ENCODE peak calls at places on chromosome 19, in five cellular contexts. D is A549, Z is IMR-90, H is H1, J is HepG2. G is an unnamed sample.
A peak's percentile ranks its signal among the peaks of the same experiment; 100 is the strongest.

GRCh38 chr19:8204961-8205360 is 4.2 kb upstream of the CERS4 start:
- DNase-seq in Z (no peak), D (no peak), J (no peak), H (no peak), G (no peak)

GRCh38 chr19:39248806-39249205 is at the start of gene IFNL4:
- DNase-seq in D (no peak), H (no peak), Z (no peak), J (no peak), G (no peak)

GRCh38 chr19:55643003-55643732 is at the start of gene ZNF581:
- DNase-seq in Z (peak; percentile 78), J (peak; percentile 57), H (peak; percentile 90), D (peak; percentile 97), G (no peak)

GRCh38 chr19:45059258-45059965 is 16.9 kb downstream of the ZNF296 start:
- DNase-seq in H (peak; percentile 98), D (peak; percentile 89), Z (peak; percentile 69), J (peak; percentile 78), G (peak; percentile 88)

GRCh38 chr19:3270908-3271307 is 46.4 kb downstream of the CELF5 start:
- DNase-seq in J (peak; percentile 43), D (no peak), Z (peak; percentile 45), H (no peak), G (peak; percentile 70)

GRCh38 chr19:36128392-36128736 is 11.5 kb upstream of the CAPNS1 start:
- DNase-seq in H (no peak), J (peak; percentile 52), Z (no peak), D (no peak), G (no peak)

GRCh38 chr19:23509686-23510450 is 114.6 kb upstream of the ZNF91 start:
- DNase-seq in J (no peak), D (no peak), H (no peak), Z (no peak), G (no peak)

GRCh38 chr19:2274937-2275535 is 6.9 kb downstream of the PEAK3 start:
- DNase-seq in Z (peak; percentile 64), D (peak; percentile 69), H (peak; percentile 84), J (peak; percentile 73), G (peak; percentile 54)

GRCh38 chr19:16034180-16034579 is 42.1 kb upstream of the TPM4 start:
- DNase-seq in H (no peak), D (no peak), Z (no peak), J (no peak), G (no peak)

GRCh38 chr19:58361900-58362271 is 665 bp downstream of the ZNF497 start:
- DNase-seq in Z (peak; percentile 47), D (peak; percentile 87), H (no peak), J (peak; percentile 49), G (peak; percentile 65)

GRCh38 chr19:15320118-15320517 is 12.2 kb downstream of the BRD4 start:
- DNase-seq in H (no peak), D (no peak), J (no peak), Z (peak; percentile 73), G (no peak)

GRCh38 chr19:574658-575526 is 2.5 kb downstream of the BSG start:
- DNase-seq in J (peak; percentile 35), D (no peak), H (no peak), Z (peak; percentile 59), G (peak; percentile 74)

GRCh38 chr19:24057144-24057543 is 29.8 kb upstream of the ZNF254 start:
- DNase-seq in D (no peak), Z (no peak), J (no peak), H (no peak), G (no peak)

GRCh38 chr19:584240-585001 is 5.3 kb upstream of the HCN2 start:
- DNase-seq in Z (peak; percentile 27), H (peak; percentile 94), J (no peak), D (no peak), G (peak; percentile 70)

GRCh38 chr19:10761443-10762242 is 43.8 kb downstream of the DNM2 start:
- DNase-seq in D (no peak), Z (no peak), H (no peak), J (no peak), G (no peak)

GRCh38 chr19:19654441-19654840 is 9.0 kb downstream of the ATP13A1 start:
- DNase-seq in J (no peak), H (no peak), Z (no peak), D (no peak), G (no peak)

GRCh38 chr19:10289836-10290438 is at the start of gene ICAM5:
- DNase-seq in J (no peak), Z (peak; percentile 42), H (no peak), D (no peak), G (peak; percentile 61)

GRCh38 chr19:38709671-38710415 is 34.4 kb downstream of the CAPN12 start:
- DNase-seq in J (no peak), D (no peak), Z (no peak), H (no peak), G (no peak)

GRCh38 chr19:33226550-33227241 is 1.0 kb upstream of the SLC7A10 start:
- DNase-seq in J (no peak), Z (no peak), H (peak; percentile 87), D (peak; percentile 63), G (no peak)

GRCh38 chr19:2268861-2269243 is 12.6 kb upstream of the JSRP1 start:
- DNase-seq in J (no peak), Z (no peak), H (no peak), D (no peak), G (no peak)

GRCh38 chr19:56141416-56141992 is 417 bp downstream of the ZNF444 start:
- DNase-seq in J (no peak), Z (no peak), H (peak; percentile 60), D (no peak), G (peak; percentile 29)

GRCh38 chr19:50817941-50818858 is 5.4 kb downstream of the KLK1 start:
- DNase-seq in Z (no peak), J (no peak), H (peak; percentile 99), D (peak; percentile 95), G (peak; percentile 96)

GRCh38 chr19:24033962-24034342 is 53.0 kb upstream of the ZNF254 start:
- DNase-seq in D (peak; percentile 26), H (no peak), J (peak; percentile 41), Z (peak; percentile 71), G (no peak)

GRCh38 chr19:14005381-14006084 is 587 bp downstream of the RFX1 start:
- DNase-seq in J (peak; percentile 67), Z (peak; percentile 75), D (peak; percentile 33), H (peak; percentile 94), G (peak; percentile 93)

GRCh38 chr19:35533822-35534521 is 716 bp downstream of the GAPDHS start:
- DNase-seq in H (peak; percentile 82), Z (peak; percentile 57), D (no peak), J (peak; percentile 23), G (no peak)

GRCh38 chr19:33487901-33488817 is 33.4 kb downstream of the PEPD start:
- DNase-seq in J (no peak), D (no peak), Z (no peak), H (no peak), G (no peak)

GRCh38 chr19:55452381-55453325 is 8.8 kb downstream of the ISOC2 start:
- DNase-seq in J (peak; percentile 44), Z (peak; percentile 79), H (peak; percentile 95), D (peak; percentile 66), G (peak; percentile 99)

GRCh38 chr19:1990230-1991017 is 25.1 kb downstream of the BTBD2 start:
- DNase-seq in J (no peak), Z (no peak), H (no peak), D (no peak), G (peak; percentile 20)

DNA sequence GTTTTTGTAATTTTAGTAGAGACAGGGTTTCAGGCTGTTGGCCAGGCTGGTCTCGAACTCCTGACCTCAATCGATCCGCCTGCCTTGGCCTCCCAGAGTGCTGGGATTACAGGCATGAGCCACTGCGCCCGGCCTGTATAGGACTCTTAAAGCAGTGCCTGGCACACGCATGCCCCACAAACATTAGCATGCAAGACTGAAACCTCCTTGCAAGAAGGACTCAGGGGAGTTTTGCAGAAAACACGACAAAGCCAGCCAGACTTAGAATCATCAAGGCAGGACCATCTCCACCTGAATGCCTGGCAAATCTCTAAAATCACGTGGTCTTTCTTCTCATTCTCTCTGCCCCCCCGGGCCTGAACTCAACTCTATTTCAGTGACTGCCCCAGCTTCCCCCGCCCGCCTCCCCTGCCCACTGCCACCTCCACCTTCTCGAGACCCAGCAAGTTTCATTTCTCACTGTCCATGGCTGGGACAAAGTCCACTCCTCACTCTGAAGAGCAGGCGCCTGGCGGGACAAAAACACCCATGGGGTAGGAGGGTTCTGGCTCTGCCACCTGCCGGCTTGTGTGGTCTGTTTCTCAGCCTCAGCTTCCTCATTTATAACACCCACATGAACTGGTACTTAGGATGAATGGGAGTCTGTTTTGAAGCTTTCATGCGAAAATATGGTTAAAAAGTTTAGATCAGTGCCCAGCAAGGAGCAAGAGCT is 2.4 kb downstream of the TICAM1 start:
- DNase-seq in Z (no peak), H (no peak), J (peak; percentile 74), D (no peak), G (peak; percentile 6)
- TF ChIP-seq MAFK in Z (no peak), H (no peak), J (no peak), D (no peak), G (no peak)

DNA sequence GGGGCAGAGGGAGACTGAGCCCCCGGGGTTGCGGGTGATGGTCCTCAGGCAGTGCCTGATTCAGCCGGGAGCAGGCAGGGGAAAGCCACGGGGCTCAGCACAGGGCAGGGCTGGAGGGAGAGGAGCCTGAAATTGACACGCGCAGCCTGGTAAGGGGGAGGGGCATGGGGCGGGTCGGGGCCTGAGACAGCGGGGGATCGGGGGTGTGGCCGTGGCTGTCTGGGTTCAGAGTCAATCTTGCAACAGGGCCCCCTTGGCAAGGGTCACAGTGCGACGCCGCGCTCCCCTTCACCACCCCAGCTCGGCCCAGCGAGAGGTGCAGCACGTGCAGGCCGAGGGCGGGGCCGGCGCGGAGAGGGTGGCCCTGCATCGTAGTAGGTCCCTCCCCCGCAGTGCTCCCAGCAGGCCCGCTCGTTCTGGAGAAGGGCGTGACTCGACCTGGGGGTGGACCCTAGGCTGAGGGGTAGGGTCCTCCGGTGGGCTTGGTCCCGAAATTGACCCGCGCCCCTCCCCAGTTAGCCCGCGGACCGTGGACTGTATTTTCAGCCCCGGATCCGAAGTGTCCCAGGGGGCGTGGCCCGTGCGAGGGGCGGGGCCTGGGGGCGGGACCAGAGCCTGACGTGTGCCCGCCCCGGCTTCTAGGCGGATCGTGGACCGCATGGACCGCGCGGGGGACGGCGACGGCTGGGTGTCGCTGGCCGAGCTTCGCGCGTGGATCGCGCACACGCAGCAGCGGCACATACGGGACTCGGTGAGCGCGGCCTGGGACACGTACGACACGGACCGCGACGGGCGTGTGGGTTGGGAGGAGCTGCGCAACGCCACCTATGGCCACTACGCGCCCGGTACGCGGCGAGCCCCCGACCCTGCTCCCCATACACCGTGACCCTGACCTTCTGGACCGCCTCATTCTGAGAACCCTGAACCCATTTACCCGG is 6.0 kb downstream of the RCN3 start:
- DNase-seq in J (no peak), Z (peak; percentile 28), D (peak; percentile 79), H (peak; percentile 96), G (peak; percentile 86)
- TF ChIP-seq MAFK in J (no peak), Z (no peak), D (no peak), H (no peak), G (no peak)

DNA sequence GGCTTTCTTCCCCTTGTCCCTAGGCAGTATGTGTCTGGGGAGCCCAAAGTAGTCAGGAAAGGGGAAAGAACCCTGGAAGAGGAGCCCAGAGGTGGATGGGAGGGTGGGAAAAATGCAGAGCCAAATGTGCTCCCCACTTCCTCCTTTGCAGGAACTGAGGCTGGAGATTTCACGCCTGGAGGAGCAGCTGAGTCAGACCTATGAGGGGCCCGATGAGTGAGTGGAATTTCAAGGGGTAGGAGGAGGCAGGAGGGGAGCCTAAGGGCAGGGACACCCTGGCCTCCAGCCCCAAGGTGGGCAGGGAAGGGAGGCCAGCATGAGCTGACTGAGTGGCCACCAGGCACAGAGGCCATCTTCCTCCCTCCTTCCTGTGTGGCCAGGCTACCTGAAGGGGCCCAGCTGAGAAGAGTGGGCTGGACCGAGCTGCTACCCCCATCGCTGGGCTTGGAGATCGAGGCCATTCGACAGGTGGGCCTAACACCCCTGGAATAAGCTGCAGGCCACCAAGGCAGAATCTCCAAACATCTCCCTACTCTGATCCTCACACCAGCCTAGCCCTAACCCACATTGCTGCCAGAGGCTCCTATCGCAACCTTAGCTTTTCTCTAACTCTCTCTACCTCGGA is 14.3 kb downstream of the PTH2 start:
- DNase-seq in J (no peak), D (no peak), Z (no peak), H (no peak), G (peak; percentile 57)
- TF ChIP-seq MAFK in J (no peak), D (no peak), Z (no peak), H (no peak), G (no peak)

GRCh38 chr19:40549007-40549708 is 27.5 kb upstream of the SHKBP1 start:
- DNase-seq in J (peak; percentile 49), H (peak; percentile 92), D (peak; percentile 92), Z (peak; percentile 39), G (peak; percentile 87)
- TF ChIP-seq MAFK in J (no peak), H (no peak), D (no peak), Z (no peak), G (no peak)

G was measured in K562.